ENCODE peak calls at places on chromosome 3, in seven cellular contexts. Y, C, X, J, E, H and V are unnamed samples.

GRCh38 chr3:157713101-157713500 is 209.9 kb upstream of the VEPH1 start:
- DNase-seq in C (no peak), Y (no peak), H (no peak), E (no peak), X (no peak), J (no peak), V (no peak)

GRCh38 chr3:36405193-36405592 is 24.9 kb downstream of the STAC start:
- DNase-seq in C (no peak), J (no peak), Y (no peak), H (no peak), E (no peak), X (peak), V (no peak)

GRCh38 chr3:81279481-81280273 is 481.8 kb downstream of the GBE1 start:
- DNase-seq in E (peak), J (no peak), H (no peak), Y (no peak), C (no peak), X (no peak), V (no peak)

GRCh38 chr3:57048052-57048671 is 12.3 kb upstream of the SPATA12 start:
- DNase-seq in C (no peak), X (no peak), E (no peak), Y (no peak), H (peak), J (peak), V (no peak)

GRCh38 chr3:20068512-20069177 is 28.4 kb downstream of the KAT2B start:
- DNase-seq in J (no peak), X (peak), C (no peak), H (no peak), E (no peak), Y (no peak), V (no peak)

GRCh38 chr3:129614435-129614834 is 8.0 kb upstream of the PLXND1 start:
- DNase-seq in C (no peak), J (no peak), E (no peak), H (no peak), X (no peak), Y (no peak), V (no peak)

GRCh38 chr3:75272708-75273107 is 391.4 kb upstream of the FRG2C start:
- DNase-seq in C (peak), J (no peak), Y (no peak), E (peak), H (peak), X (peak), V (no peak)

GRCh38 chr3:152554980-152555379 is 280.0 kb upstream of the P2RY1 start:
- DNase-seq in E (no peak), J (no peak), Y (no peak), X (no peak), H (no peak), C (no peak), V (no peak)

GRCh38 chr3:20054549-20054987 is 14.3 kb downstream of the KAT2B start:
- DNase-seq in E (peak), H (peak), X (peak), J (no peak), Y (peak), C (peak), V (no peak)